ENCODE peak calls at places on chromosomes 6 and 20, in seven cellular contexts. D is HepG2, P is GM12878, V is H1, U is SK-N-SH, A is HCT116, Z is K562. T is an unnamed sample.

GRCh38 chr6:113859349-113860164 is 2.4 kb downstream of the MARCKS start:
- DNase-seq in D (no peak), P (no peak), Z (no peak), V (no peak), U (peak), A (no peak), T (peak)

GRCh38 chr6:16783485-16783884 is 22.2 kb upstream of the ATXN1 start:
- DNase-seq in Z (no peak), P (no peak), A (no peak), V (no peak), D (no peak), U (no peak), T (no peak)

GRCh38 chr6:143973097-143973979 is 34.7 kb downstream of the PLAGL1 start:
- DNase-seq in U (no peak), P (no peak), Z (no peak), A (no peak), D (peak), V (peak), T (no peak)

GRCh38 chr6:55445648-55446204 is 118.5 kb downstream of the GFRAL start:
- DNase-seq in V (no peak), A (peak), P (peak), Z (no peak), U (peak), D (peak), T (peak)

GRCh38 chr20:22584922-22585785 is 782 bp upstream of the FOXA2 start:
- DNase-seq in U (no peak), Z (peak), P (no peak), A (no peak), V (peak), D (peak), T (peak)

GRCh38 chr20:4076671-4077070 is 61.3 kb upstream of the RNF24 start:
- DNase-seq in A (peak), D (no peak), V (no peak), P (no peak), U (no peak), Z (no peak), T (no peak)

GRCh38 chr6:82268301-82268846 is 20.8 kb upstream of the IBTK start:
- DNase-seq in A (no peak), D (no peak), Z (no peak), U (no peak), V (no peak), P (no peak), T (no peak)

GRCh38 chr20:46214831-46215488 is 93.3 kb downstream of the CDH22 start:
- DNase-seq in Z (no peak), A (no peak), P (no peak), U (no peak), V (no peak), D (no peak), T (no peak)

GRCh38 chr6:22925304-22925835 is 356.0 kb downstream of the HDGFL1 start:
- DNase-seq in V (no peak), Z (no peak), P (no peak), D (no peak), A (no peak), U (no peak), T (no peak)

GRCh38 chr20:21272679-21273078 is 30.5 kb upstream of the XRN2 start:
- DNase-seq in P (no peak), V (no peak), D (no peak), U (no peak), A (no peak), Z (no peak), T (no peak)

GRCh38 chr20:21269772-21270171 is 33.4 kb upstream of the XRN2 start:
- DNase-seq in Z (no peak), A (no peak), U (no peak), D (no peak), V (no peak), P (no peak), T (no peak)

GRCh38 chr20:21266191-21266536 is 37.0 kb upstream of the XRN2 start:
- DNase-seq in D (no peak), Z (no peak), V (no peak), U (no peak), P (no peak), A (no peak), T (no peak)

GRCh38 chr20:21272279-21272678 is 30.9 kb upstream of the XRN2 start:
- DNase-seq in V (no peak), P (no peak), Z (no peak), U (no peak), D (no peak), A (no peak), T (no peak)

GRCh38 chr20:21270806-21271205 is 32.3 kb upstream of the XRN2 start:
- DNase-seq in U (no peak), A (no peak), Z (no peak), P (no peak), D (no peak), V (no peak), T (no peak)
- TF ChIP-seq JUND in U (no peak), A (no peak), Z (no peak), P (no peak), D (no peak), V (no peak), T (no peak)

GRCh38 chr6:158460602-158461092 is 99.2 kb upstream of the TMEM181 start:
- DNase-seq in A (no peak), P (no peak), D (no peak), V (no peak), Z (no peak), U (no peak), T (no peak)
- TF ChIP-seq JUND in A (no peak), P (no peak), D (no peak), V (no peak), Z (no peak), U (peak), T (no peak)

GRCh38 chr6:47787620-47788497 is 6.0 kb downstream of the OPN5 start:
- DNase-seq in D (peak), U (peak), V (peak), A (peak), Z (peak), P (no peak), T (peak)
- TF ChIP-seq JUND in D (no peak), U (no peak), V (peak), A (no peak), Z (no peak), P (no peak), T (no peak)

GRCh38 chr6:24721461-24722215 is 2.7 kb upstream of the C6orf62 start:
- DNase-seq in P (no peak), A (no peak), U (no peak), Z (no peak), D (no peak), V (no peak), T (peak)

GRCh38 chr6:24720131-24720603 is 1.2 kb upstream of the C6orf62 start:
- DNase-seq in U (peak), V (no peak), D (peak), A (no peak), Z (peak), P (no peak), T (peak)

GRCh38 chr6:24718449-24719124 is 367 bp downstream of the C6orf62 start:
- DNase-seq in P (no peak), U (no peak), Z (no peak), D (no peak), A (no peak), V (no peak), T (no peak)

GRCh38 chr6:24720604-24721460 is 1.9 kb upstream of the C6orf62 start:
- DNase-seq in P (peak), D (peak), Z (peak), U (peak), A (peak), V (peak), T (peak)

GRCh38 chr6:24719125-24719931 is at the start of gene C6orf62:
- DNase-seq in P (peak), A (no peak), Z (no peak), V (no peak), U (peak), D (no peak), T (peak)
- TF ChIP-seq JUND in P (no peak), A (no peak), Z (no peak), V (no peak), U (no peak), D (no peak), T (no peak)